ENCODE peak calls at places on chromosomes 2 and 18, in seven cellular contexts. R, L, H, I, U, E and F are unnamed samples.
A peak's percentile ranks its signal among the peaks of the same experiment; 100 is the strongest.

GRCh38 chr2:71581015-71581414 is 127.7 kb downstream of the DYSF start:
- DNase-seq in H (peak; percentile 40), I (peak; percentile 38), U (no peak), E (no peak), R (no peak), L (no peak), F (no peak)

GRCh38 chr2:241393524-241394196 is 37.6 kb downstream of the FARP2 start:
- DNase-seq in H (no peak), U (no peak), I (no peak), R (no peak), L (no peak), E (no peak), F (no peak)

GRCh38 chr18:45780568-45780967 is 44.9 kb upstream of the SIGLEC15 start:
- DNase-seq in L (no peak), E (no peak), H (no peak), I (no peak), R (no peak), U (peak; percentile 28), F (no peak)

GRCh38 chr2:99881901-99882591 is 260.3 kb downstream of the AFF3 start:
- DNase-seq in E (peak; percentile 68), L (no peak), R (no peak), H (peak; percentile 71), I (no peak), U (peak; percentile 95), F (no peak)

GRCh38 chr2:231601356-231602229 is 8.9 kb downstream of the TEX44 start:
- DNase-seq in L (peak; percentile 72), E (peak; percentile 90), U (peak; percentile 71), R (peak; percentile 85), H (peak; percentile 86), I (peak; percentile 84), F (peak; percentile 82)

GRCh38 chr18:12060182-12060870 is 33.3 kb upstream of the ANKRD62 start:
- DNase-seq in L (no peak), U (no peak), R (no peak), H (no peak), I (no peak), E (no peak), F (no peak)

GRCh38 chr18:10072659-10073309 is 159.0 kb downstream of the VAPA start:
- DNase-seq in L (no peak), I (no peak), E (no peak), H (peak; percentile 60), U (peak; percentile 65), R (peak; percentile 56), F (no peak)

GRCh38 chr2:96113367-96113677 is 3.0 kb downstream of the ADRA2B start:
- DNase-seq in L (no peak), U (no peak), I (no peak), R (no peak), E (no peak), H (no peak), F (no peak)

GRCh38 chr2:161681043-161681442 is 56.8 kb downstream of the SLC4A10 start:
- DNase-seq in U (no peak), L (no peak), E (no peak), R (no peak), I (no peak), H (peak; percentile 39), F (no peak)

GRCh38 chr2:210475726-210476125 is 833 bp downstream of the LANCL1 start:
- DNase-seq in L (no peak), I (no peak), H (no peak), R (no peak), U (no peak), E (no peak), F (no peak)
- H3K27ac ChIP-seq in L (peak overlapping the region; percentile 81), I (no peak overlapping the region), H (peak overlapping the region; percentile 82), R (peak overlapping the region; percentile 81), U (no peak overlapping the region), E (no peak overlapping the region), F (no peak overlapping the region)

GRCh38 chr2:155965415-155966070 is 367.0 kb downstream of the NR4A2 start:
- DNase-seq in I (no peak), E (no peak), H (no peak), U (no peak), L (no peak), R (no peak), F (no peak)
- H3K4me3 ChIP-seq in I (no peak overlapping the region), E (no peak overlapping the region), H (no peak overlapping the region), U (no peak overlapping the region), L (no peak overlapping the region), R (no peak overlapping the region), F (no peak overlapping the region)

DNA sequence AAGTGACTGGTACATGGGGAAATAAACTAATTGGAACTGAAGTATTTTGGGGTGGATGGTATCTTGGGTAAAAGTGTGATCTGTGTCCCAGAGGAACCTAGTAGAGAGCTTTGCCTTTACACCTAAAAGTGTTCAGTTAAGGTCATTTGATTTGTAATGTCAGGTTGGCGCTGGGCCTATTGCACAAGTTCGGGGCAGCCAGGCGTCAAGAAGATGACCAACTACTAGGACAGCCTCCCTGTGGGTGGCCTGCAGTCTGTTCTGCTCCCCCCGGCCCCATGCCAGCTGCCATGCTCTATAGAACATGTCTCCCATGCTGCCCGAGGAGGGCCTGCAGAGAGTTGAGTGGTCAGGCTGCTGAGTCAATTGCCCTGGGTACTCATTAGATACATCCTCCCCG is 10.1 kb downstream of the RRM2 start:
- DNase-seq in I (no peak), L (no peak), H (no peak), E (no peak), U (no peak), R (no peak), F (no peak)
- H3K36me3 ChIP-seq in I (no peaks in the 10 kb centered on the region), L (no peaks in the 10 kb centered on the region), H (peaks cover 8% of the 10 kb centered on the region), E (no peaks in the 10 kb centered on the region), U (no peaks in the 10 kb centered on the region), R (no peaks in the 10 kb centered on the region), F (no peaks in the 10 kb centered on the region)

DNA sequence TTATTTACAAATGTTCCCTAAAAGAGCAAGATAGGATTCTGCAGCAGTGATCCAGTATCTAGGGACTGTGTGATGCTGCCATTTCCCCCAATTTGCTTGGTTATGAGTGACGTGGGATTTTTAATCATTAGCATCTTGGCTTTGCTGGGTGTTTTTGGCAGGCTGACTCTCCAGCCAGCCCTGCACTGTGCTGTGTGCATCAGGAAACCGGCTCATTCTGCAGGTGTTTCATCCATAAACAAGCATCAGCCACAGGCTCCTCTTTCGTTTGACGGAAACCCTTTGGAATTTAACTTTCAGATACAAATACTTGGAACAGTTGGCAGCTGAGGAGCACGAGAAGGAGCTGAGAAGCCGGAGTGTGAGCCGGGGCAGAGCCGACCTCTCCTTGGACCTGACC is 135.9 kb downstream of the TPGS2 start:
- DNase-seq in H (no peak), I (no peak), R (no peak), E (no peak), U (peak; percentile 86), L (no peak), F (no peak)
- H3K27ac ChIP-seq in H (peak overlapping the region; percentile 19), I (no peak overlapping the region), R (no peak overlapping the region), E (peak overlapping the region; percentile 56), U (peak overlapping the region; percentile 87), L (no peak overlapping the region), F (no peak overlapping the region)